ENCODE peak calls at places on chromosomes 3 and 15, in nine cellular contexts. T is activated effector memory CD4-positive, alpha-beta T cell treated with anti-CD3 and anti-CD28 coated beads, Interleukin-2, amount 50 U/mL, for 16 hours; F is germinal center; B is heart right ventricle; W is cardiac fibroblast; Y is activated T-cell treated with anti-CD3 and anti-CD28 coated beads for 1 hour; D is stimulated activated effector memory CD8-positive, alpha-beta T cell treated with anti-CD3 and anti-CD28 coated beads, Interleukin-12 subunit alpha, Interleukin-12 subunit beta, amount 100 ng/mL, for 72 hours; I is heart left ventricle; M is mesendoderm. Q is an unnamed sample.

GRCh38 chr3:184347321-184348056 is 10.1 kb downstream of the FAM131A start:
- DNase-seq in W (peak; percentile 63), F (no peak), D (no peak), T (no peak), Y (no peak), I (no peak), M (no peak), B (no peak), Q (no peak)

GRCh38 chr3:57043518-57043917 is 16.9 kb upstream of the SPATA12 start:
- DNase-seq in F (no peak), B (no peak), I (no peak), Y (no peak), T (no peak), M (no peak), W (no peak), D (no peak), Q (no peak)

GRCh38 chr3:119181765-119182164 is 8.4 kb downstream of the UPK1B start:
- DNase-seq in F (no peak), W (peak; percentile 7), T (no peak), M (peak; percentile 12), I (no peak), B (no peak), D (no peak), Y (no peak), Q (peak; percentile 18)

GRCh38 chr15:100194955-100195354 is 146.8 kb downstream of the ADAMTS17 start:
- DNase-seq in Y (no peak), W (no peak), F (no peak), I (no peak), D (no peak), T (no peak), M (no peak), B (no peak), Q (no peak)

GRCh38 chr3:35393916-35394315 is 245.4 kb upstream of the ARPP21 start:
- DNase-seq in B (no peak), F (no peak), I (no peak), W (peak; percentile 2), M (peak; percentile 25), D (no peak), T (no peak), Y (no peak), Q (no peak)

GRCh38 chr3:118987466-118987865 is 47.2 kb downstream of the IGSF11 start:
- DNase-seq in B (peak; percentile 58), F (no peak), W (peak; percentile 53), D (no peak), M (no peak), Y (no peak), I (peak; percentile 52), T (no peak), Q (no peak)

GRCh38 chr15:101579766-101580165 is 72.4 kb downstream of the TM2D3 start:
- DNase-seq in W (no peak), T (no peak), M (no peak), I (no peak), D (no peak), B (no peak), Y (no peak), F (no peak), Q (peak; percentile 55)

GRCh38 chr3:44571024-44571423 is 13.7 kb upstream of the ZNF660 start:
- DNase-seq in M (no peak), T (no peak), B (no peak), I (no peak), D (no peak), Y (no peak), F (no peak), W (no peak), Q (no peak)

GRCh38 chr3:140022061-140022781 is 87.2 kb downstream of the CLSTN2 start:
- DNase-seq in D (no peak), T (no peak), W (no peak), B (peak; percentile 28), F (no peak), I (peak; percentile 50), Y (no peak), M (no peak), Q (no peak)

GRCh38 chr3:88988906-88989305 is 118.5 kb upstream of the EPHA3 start:
- DNase-seq in T (no peak), W (no peak), D (no peak), I (no peak), B (no peak), M (peak; percentile 78), Y (no peak), F (no peak), Q (no peak)

GRCh38 chr3:126948980-126949535 is 33.9 kb upstream of the PLXNA1 start:
- DNase-seq in M (no peak), B (peak; percentile 49), Y (no peak), T (no peak), I (peak; percentile 75), F (no peak), W (no peak), D (no peak), Q (no peak)

GRCh38 chr15:90165659-90166489 is 35.3 kb upstream of the SEMA4B start:
- DNase-seq in D (no peak), F (no peak), W (peak; percentile 97), M (peak; percentile 68), T (peak; percentile 64), I (peak; percentile 74), B (peak; percentile 31), Y (no peak), Q (peak; percentile 99)

GRCh38 chr3:37443363-37444035 is 269.1 kb upstream of the LRRFIP2 start:
- DNase-seq in M (peak; percentile 79), Y (no peak), T (no peak), F (no peak), B (no peak), I (no peak), W (no peak), D (no peak), Q (no peak)

GRCh38 chr3:172140499-172141391 is 101.4 kb downstream of the FNDC3B start:
- DNase-seq in Y (no peak), T (peak; percentile 65), D (no peak), B (peak; percentile 58), M (peak; percentile 91), W (peak; percentile 96), I (peak; percentile 48), F (no peak), Q (peak; percentile 95)

GRCh38 chr3:193783166-193783896 is 190.3 kb downstream of the OPA1 start:
- DNase-seq in F (no peak), D (no peak), I (no peak), Y (no peak), W (peak; percentile 25), M (peak; percentile 56), T (no peak), B (no peak), Q (no peak)

GRCh38 chr3:6928064-6928463 is 67.1 kb downstream of the GRM7 start:
- DNase-seq in M (no peak), T (no peak), W (no peak), B (no peak), D (no peak), Y (no peak), F (no peak), I (no peak), Q (no peak)

GRCh38 chr15:20348900-20349773 is 192.5 kb downstream of the GOLGA6L6 start:
- DNase-seq in W (no peak), D (no peak), B (no peak), T (peak; percentile 66), M (no peak), F (no peak), Y (no peak), I (no peak), Q (no peak)

GRCh38 chr3:154050766-154051165 is 70.4 kb upstream of the ARHGEF26 start:
- DNase-seq in I (no peak), B (no peak), Y (no peak), D (no peak), W (no peak), F (no peak), T (no peak), M (peak; percentile 12), Q (no peak)

GRCh38 chr15:81295466-81296145 is 28.3 kb downstream of the STARD5 start:
- DNase-seq in I (no peak), D (no peak), Y (no peak), W (no peak), B (no peak), M (no peak), F (no peak), T (peak; percentile 60), Q (no peak)

GRCh38 chr3:71514621-71515020 is 68.9 kb downstream of the FOXP1 start:
- DNase-seq in M (no peak), F (no peak), W (no peak), I (no peak), D (no peak), T (no peak), Y (no peak), B (no peak), Q (no peak)

GRCh38 chr3:72964633-72965032 is 32.0 kb upstream of the PPP4R2 start:
- DNase-seq in W (no peak), M (no peak), T (no peak), Y (no peak), B (no peak), D (no peak), I (no peak), F (no peak), Q (no peak)

GRCh38 chr3:158109804-158110657 is at the start of gene RSRC1:
- DNase-seq in B (peak; percentile 87), W (peak; percentile 91), F (peak; percentile 73), M (peak; percentile 96), D (peak; percentile 61), Y (peak; percentile 55), I (peak; percentile 87), T (peak; percentile 92), Q (peak; percentile 92)

GRCh38 chr15:76058714-76059319 is 968 bp upstream of the TMEM266 start:
- DNase-seq in D (no peak), M (peak; percentile 55), W (no peak), Y (no peak), B (no peak), I (no peak), F (no peak), T (peak; percentile 64), Q (no peak)

GRCh38 chr3:56845505-56845904 is 43.8 kb upstream of the ARHGEF3 start:
- DNase-seq in B (no peak), M (no peak), T (no peak), Y (no peak), W (no peak), D (no peak), I (no peak), F (no peak), Q (peak; percentile 58)